ENCODE peak calls at places on chromosome 22, in eight cellular contexts. N is IMR-90; Q is CD4-positive, CD25-positive, alpha-beta regulatory T cell; F is stimulated activated CD4-positive, alpha-beta T cell treated with anti-CD3 and anti-CD28 coated beads, Interleukin-2, amount 100 ng/mL, for 48 hours; H is CD8-positive, alpha-beta T cell; J is RCC 7860; P is EL; S is H54. C is an unnamed sample.

GRCh38 chr22:36964110-36964509 is 50.7 kb downstream of the CSF2RB start:
- DNase-seq in P (no peak), H (no peak), Q (no peak), F (no peak), S (no peak), N (no peak), J (no peak), C (no peak)

GRCh38 chr22:26550498-26551033 is 38.3 kb upstream of the TFIP11 start:
- DNase-seq in N (peak), J (peak), F (no peak), P (peak), S (peak), Q (no peak), H (no peak), C (no peak)

GRCh38 chr22:29346659-29347058 is 31.2 kb upstream of the RASL10A start:
- DNase-seq in F (no peak), H (no peak), S (no peak), P (no peak), Q (no peak), N (no peak), J (no peak), C (no peak)

GRCh38 chr22:38938221-38938620 is 19.2 kb upstream of the APOBEC3A start:
- DNase-seq in H (no peak), Q (no peak), P (no peak), J (no peak), F (no peak), N (no peak), S (no peak), C (no peak)

GRCh38 chr22:50012201-50013181 is at the start of gene IL17REL:
- DNase-seq in S (no peak), F (no peak), N (peak), P (peak), J (no peak), Q (no peak), H (no peak), C (peak)

GRCh38 chr22:40620464-40621046 is 16.0 kb downstream of the MRTFA start:
- DNase-seq in H (no peak), Q (no peak), F (no peak), N (peak), S (peak), P (peak), J (peak), C (no peak)

GRCh38 chr22:21918466-21919185 is 34.0 kb downstream of the PPM1F start:
- DNase-seq in Q (no peak), S (no peak), H (no peak), P (no peak), N (no peak), J (no peak), F (no peak), C (no peak)

GRCh38 chr22:44348963-44349950 is 36.5 kb upstream of the SHISAL1 start:
- DNase-seq in J (no peak), Q (no peak), F (no peak), S (no peak), H (no peak), P (no peak), N (peak), C (no peak)

GRCh38 chr22:44822479-44822878 is 70.1 kb downstream of the ARHGAP8 start:
- DNase-seq in F (no peak), J (no peak), S (no peak), Q (no peak), P (no peak), N (no peak), H (no peak), C (no peak)

GRCh38 chr22:44847892-44848291 is 95.5 kb downstream of the ARHGAP8 start:
- DNase-seq in N (no peak), H (no peak), F (no peak), J (no peak), P (no peak), S (no peak), Q (no peak), C (no peak)

GRCh38 chr22:24981066-24981465 is 28.6 kb downstream of the KIAA1671 start:
- DNase-seq in H (no peak), J (no peak), S (no peak), Q (no peak), P (no peak), N (no peak), F (no peak), C (no peak)

GRCh38 chr22:24408630-24409029 is 18.8 kb upstream of the ADORA2A start:
- DNase-seq in Q (no peak), S (no peak), P (no peak), F (no peak), H (no peak), J (no peak), N (no peak), C (no peak)

GRCh38 chr22:31044262-31044861 is 36.8 kb upstream of the SMTN start:
- DNase-seq in F (no peak), Q (no peak), S (no peak), J (no peak), N (peak), H (no peak), P (no peak), C (no peak)

GRCh38 chr22:21688341-21688705 is 22.5 kb downstream of the PPIL2 start:
- DNase-seq in F (no peak), Q (no peak), S (no peak), P (no peak), N (no peak), J (no peak), H (no peak), C (no peak)

GRCh38 chr22:31609716-31610115 is 52.3 kb downstream of the PISD start:
- DNase-seq in S (no peak), N (no peak), J (no peak), F (no peak), H (no peak), Q (no peak), P (no peak), C (no peak)